ENCODE peak calls at places on chromosomes 5 and 9, in four cellular contexts. H is transverse colon, E is HL-60, M is Panc1. B is an unnamed sample.

GRCh38 chr5:35136386-35136785 is 88.6 kb upstream of the AGXT2 start:
- DNase-seq in H (no peak), E (no peak), M (no peak), B (no peak)

GRCh38 chr5:14296533-14297331 is 153.6 kb downstream of the TRIO start:
- DNase-seq in H (no peak), E (no peak), M (no peak), B (no peak)

GRCh38 chr5:142206801-142207200 is 98.2 kb downstream of the NDFIP1 start:
- DNase-seq in H (no peak), E (no peak), M (no peak), B (no peak)

GRCh38 chr9:129237195-129237611 is 59.1 kb upstream of the IER5L start:
- DNase-seq in H (no peak), E (no peak), M (no peak), B (no peak)

GRCh38 chr9:130526854-130527650 is 52.3 kb upstream of the FUBP3 start:
- DNase-seq in H (no peak), E (no peak), M (no peak), B (no peak)

GRCh38 chr5:82396871-82397514 is 118.8 kb upstream of the RPS23 start:
- DNase-seq in H (peak), E (no peak), M (peak), B (no peak)

GRCh38 chr9:96450613-96451544 is 910 bp downstream of the HABP4 start:
- DNase-seq in H (peak), E (no peak), M (no peak), B (no peak)

GRCh38 chr9:136882109-136882946 is 4.0 kb upstream of the TRAF2 start:
- DNase-seq in H (peak), E (peak), M (peak), B (no peak)

GRCh38 chr5:108321341-108321740 is 60.6 kb downstream of the FBXL17 start:
- DNase-seq in H (no peak), E (no peak), M (no peak), B (no peak)

GRCh38 chr9:109113239-109113638 is 6.5 kb downstream of the TMEM245 start:
- DNase-seq in H (no peak), E (no peak), M (no peak), B (no peak)

GRCh38 chr9:18390393-18390792 is 83.6 kb upstream of the ADAMTSL1 start:
- DNase-seq in H (no peak), E (no peak), M (no peak), B (no peak)

GRCh38 chr9:137319434-137319975 is 17.4 kb upstream of the NRARP start:
- DNase-seq in H (no peak), E (no peak), M (no peak), B (no peak)

GRCh38 chr9:31272456-31273295 is 1111.8 kb upstream of the ACO1 start:
- DNase-seq in H (peak), E (no peak), M (no peak), B (no peak)

GRCh38 chr5:124718376-124718775 is 28.1 kb downstream of the ZNF608 start:
- DNase-seq in H (no peak), E (no peak), M (no peak), B (no peak)

GRCh38 chr9:90003046-90003355 is 398.2 kb downstream of the GADD45G start:
- DNase-seq in H (no peak), E (no peak), M (no peak), B (no peak)

GRCh38 chr9:108859459-108860114 is 2.5 kb upstream of the ACTL7A start:
- DNase-seq in H (no peak), E (no peak), M (no peak), B (no peak)

GRCh38 chr5:143459433-143459832 is 55.9 kb upstream of the NR3C1 start:
- DNase-seq in H (no peak), E (no peak), M (no peak), B (no peak)

GRCh38 chr5:44546283-44546682 is 157.1 kb upstream of the FGF10 start:
- DNase-seq in H (no peak), E (no peak), M (no peak), B (no peak)

GRCh38 chr9:77793909-77794308 is 145.8 kb upstream of the GNA14 start:
- DNase-seq in H (no peak), E (no peak), M (peak), B (no peak)

GRCh38 chr9:101176384-101176783 is 147.9 kb downstream of the PLPPR1 start:
- DNase-seq in H (no peak), E (no peak), M (no peak), B (no peak)

GRCh38 chr9:110916361-110916760 is 121.9 kb downstream of the LPAR1 start:
- DNase-seq in H (no peak), E (no peak), M (no peak), B (peak)

GRCh38 chr5:158234323-158235158 is 375.6 kb upstream of the CLINT1 start:
- DNase-seq in H (no peak), E (peak), M (no peak), B (no peak)

GRCh38 chr5:123951204-123951977 is 439.4 kb downstream of the CSNK1G3 start:
- DNase-seq in H (no peak), E (no peak), M (peak), B (no peak)

GRCh38 chr9:17191095-17191494 is 56.3 kb downstream of the CNTLN start:
- DNase-seq in H (no peak), E (no peak), M (no peak), B (no peak)

GRCh38 chr5:53027913-53028312 is 38.8 kb downstream of the ITGA2 start:
- DNase-seq in H (no peak), E (no peak), M (no peak), B (no peak)

GRCh38 chr5:140408750-140409241 is 7.2 kb downstream of the ANKHD1 start:
- DNase-seq in H (no peak), E (no peak), M (no peak), B (no peak)

GRCh38 chr5:112640495-112640894 is 97.2 kb upstream of the APC start:
- DNase-seq in H (no peak), E (no peak), M (no peak), B (no peak)

GRCh38 chr9:89999534-90000370 is 394.9 kb downstream of the GADD45G start:
- DNase-seq in H (peak), E (no peak), M (no peak), B (no peak)

GRCh38 chr5:147530801-147531389 is 21.0 kb upstream of the DPYSL3 start:
- DNase-seq in H (no peak), E (no peak), M (no peak), B (no peak)

GRCh38 chr9:89405832-89406231 is 87.5 kb downstream of the SECISBP2 start:
- DNase-seq in H (peak), E (no peak), M (no peak), B (no peak)

GRCh38 chr5:77946381-77947050 is 170.4 kb upstream of the TBCA start:
- DNase-seq in H (no peak), E (no peak), M (no peak), B (no peak)

GRCh38 chr5:1778138-1779020 is 21.3 kb downstream of the MRPL36 start:
- DNase-seq in H (no peak), E (no peak), M (no peak), B (no peak)

GRCh38 chr9:92395617-92396016 is 8.8 kb downstream of the OGN start:
- DNase-seq in H (no peak), E (no peak), M (no peak), B (no peak)

GRCh38 chr5:485113-485942 is 38.9 kb downstream of the SLC9A3 start:
- DNase-seq in H (no peak), E (no peak), M (no peak), B (no peak)

GRCh38 chr5:73232266-73233041 is 59.5 kb downstream of the TMEM174 start:
- DNase-seq in H (no peak), E (no peak), M (no peak), B (peak)

GRCh38 chr5:60455589-60455988 is 244.4 kb downstream of the DEPDC1B start:
- DNase-seq in H (no peak), E (no peak), M (no peak), B (no peak)

GRCh38 chr9:34417734-34418133 is 40.6 kb downstream of the FAM219A start:
- DNase-seq in H (no peak), E (no peak), M (no peak), B (no peak)

GRCh38 chr5:158875272-158875679 is 224.4 kb downstream of the EBF1 start:
- DNase-seq in H (no peak), E (no peak), M (no peak), B (no peak)

GRCh38 chr5:142151436-142152382 is 43.1 kb downstream of the NDFIP1 start:
- DNase-seq in H (peak), E (no peak), M (peak), B (no peak)

DNA sequence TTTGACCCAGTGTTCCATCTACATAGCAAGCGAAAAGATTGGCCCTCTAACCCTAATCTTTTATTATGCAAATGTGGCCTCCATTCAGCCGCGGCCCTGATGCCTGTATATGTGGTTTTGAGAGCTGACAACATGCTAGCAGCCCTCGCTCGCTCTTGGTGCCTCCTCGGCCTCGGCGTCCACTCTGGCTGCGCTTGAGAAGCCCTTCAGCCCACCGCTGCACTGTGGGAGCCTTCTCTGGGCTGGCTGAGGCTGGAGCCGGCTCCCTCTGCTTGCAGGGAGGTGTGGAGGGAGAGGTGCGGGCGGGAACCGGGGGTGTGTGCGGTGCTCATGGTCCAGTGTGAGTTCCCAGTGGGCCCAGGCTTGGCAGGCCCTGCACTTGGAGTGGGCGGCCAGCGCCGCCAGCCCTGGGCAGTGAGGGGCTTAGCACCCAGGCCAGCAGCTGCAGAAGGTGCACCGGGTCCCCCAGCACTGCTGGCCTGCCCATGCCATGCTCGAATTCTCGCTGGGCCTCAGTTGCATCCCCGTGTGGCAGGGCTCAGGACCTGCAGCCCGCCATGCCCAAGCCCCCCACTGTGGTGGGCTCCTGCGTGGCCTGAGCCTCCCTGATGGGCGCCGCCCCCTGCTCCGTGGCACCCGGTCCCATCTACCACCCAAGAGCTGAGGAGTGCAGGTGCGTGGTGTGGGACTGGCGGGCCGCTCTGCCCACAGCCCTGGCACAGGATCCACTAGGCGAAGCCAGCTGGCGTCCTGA is 757.5 kb upstream of the CTNND2 start:
- DNase-seq in H (no peak), E (no peak), M (no peak), B (no peak)
- TF ChIP-seq POLR2AphosphoS5 in H (no peak), E (no peak), M (no peak), B (no peak)

GRCh38 chr5:54295658-54296276 is 14.6 kb downstream of the ARL15 start:
- DNase-seq in H (no peak), E (no peak), M (no peak), B (peak)
- H3K27ac ChIP-seq in H (peak), E (no peak), M (no peak), B (no peak)

GRCh38 chr5:150104550-150104870 is 18.2 kb upstream of the CSF1R start:
- DNase-seq in H (no peak), E (no peak), M (no peak), B (no peak)

GRCh38 chr5:150103678-150104549 is 17.6 kb upstream of the CSF1R start:
- DNase-seq in H (no peak), E (no peak), M (no peak), B (peak)

GRCh38 chr5:150106669-150107068 is 20.3 kb upstream of the CSF1R start:
- DNase-seq in H (no peak), E (no peak), M (no peak), B (peak)

GRCh38 chr5:150107909-150108447 is 21.6 kb upstream of the CSF1R start:
- DNase-seq in H (no peak), E (no peak), M (no peak), B (peak)

DNA sequence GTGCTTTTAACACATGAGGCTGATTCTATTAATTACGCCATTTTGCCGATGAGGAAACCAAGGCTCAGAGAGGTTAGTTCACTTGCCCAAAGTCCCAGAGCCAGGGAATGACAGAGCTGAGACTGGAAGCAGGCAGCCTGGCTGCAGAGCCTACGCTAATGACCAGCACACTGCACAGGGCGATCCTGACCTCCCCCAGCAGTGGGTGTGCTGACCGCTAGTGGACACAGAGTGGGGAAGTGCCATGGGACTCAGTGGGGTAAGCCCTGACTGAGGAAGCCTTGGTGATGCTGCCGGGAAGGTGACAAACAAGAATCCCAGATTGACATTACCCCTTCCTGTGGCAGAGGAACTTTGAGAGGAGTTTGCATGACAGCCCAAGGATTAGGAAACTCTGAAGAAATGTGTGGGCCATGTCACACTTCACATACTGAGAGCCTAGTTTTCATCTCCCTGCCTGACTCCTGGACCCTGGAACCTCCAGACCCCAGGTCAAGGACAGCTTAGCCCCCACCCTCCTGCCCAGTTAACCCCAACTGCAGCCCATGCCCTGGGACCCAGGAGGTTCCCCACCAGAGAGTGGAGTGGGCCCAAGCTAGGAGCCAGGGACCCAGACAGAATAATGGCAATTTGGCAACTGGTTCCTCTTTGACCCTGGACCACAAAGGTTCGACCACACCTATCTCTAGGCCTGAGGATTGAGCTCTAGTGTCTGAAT is 19.7 kb upstream of the CSF1R start:
- DNase-seq in H (no peak), E (no peak), M (no peak), B (peak)
- TF ChIP-seq POLR2AphosphoS5 in H (no peak), E (no peak), M (no peak), B (no peak)

DNA sequence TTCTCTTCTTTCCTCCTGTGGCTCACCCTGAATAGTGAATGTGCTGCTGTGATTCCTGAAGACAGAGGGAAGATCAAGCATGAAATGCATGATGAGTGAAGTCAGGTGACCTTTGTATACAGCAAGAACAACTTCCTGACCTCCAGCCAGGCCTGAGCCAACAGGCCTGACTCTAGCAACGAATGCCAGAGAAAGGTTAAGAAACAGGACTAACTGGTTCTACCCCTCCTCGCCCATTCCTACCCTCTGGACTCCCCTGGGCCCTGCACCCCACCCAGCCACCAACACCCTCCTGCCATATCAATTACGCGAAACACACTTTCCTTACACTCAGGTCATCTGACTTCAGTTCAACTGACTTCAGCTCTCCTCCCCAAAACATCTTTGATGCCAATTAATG is 4.9 kb downstream of the SUSD1 start:
- DNase-seq in H (peak), E (no peak), M (no peak), B (no peak)
- H3K27ac ChIP-seq in H (peak), E (no peak), M (no peak), B (no peak)

GRCh38 chr5:95761771-95762680 is 30.9 kb downstream of the RHOBTB3 start:
- DNase-seq in H (no peak), E (no peak), M (no peak), B (no peak)

GRCh38 chr5:95762681-95763041 is 31.5 kb downstream of the RHOBTB3 start:
- DNase-seq in H (no peak), E (no peak), M (no peak), B (no peak)

GRCh38 chr5:95759634-95760033 is 28.5 kb downstream of the RHOBTB3 start:
- DNase-seq in H (no peak), E (no peak), M (no peak), B (no peak)

GRCh38 chr5:95759005-95759404 is 27.9 kb downstream of the RHOBTB3 start:
- DNase-seq in H (no peak), E (no peak), M (no peak), B (no peak)

DNA sequence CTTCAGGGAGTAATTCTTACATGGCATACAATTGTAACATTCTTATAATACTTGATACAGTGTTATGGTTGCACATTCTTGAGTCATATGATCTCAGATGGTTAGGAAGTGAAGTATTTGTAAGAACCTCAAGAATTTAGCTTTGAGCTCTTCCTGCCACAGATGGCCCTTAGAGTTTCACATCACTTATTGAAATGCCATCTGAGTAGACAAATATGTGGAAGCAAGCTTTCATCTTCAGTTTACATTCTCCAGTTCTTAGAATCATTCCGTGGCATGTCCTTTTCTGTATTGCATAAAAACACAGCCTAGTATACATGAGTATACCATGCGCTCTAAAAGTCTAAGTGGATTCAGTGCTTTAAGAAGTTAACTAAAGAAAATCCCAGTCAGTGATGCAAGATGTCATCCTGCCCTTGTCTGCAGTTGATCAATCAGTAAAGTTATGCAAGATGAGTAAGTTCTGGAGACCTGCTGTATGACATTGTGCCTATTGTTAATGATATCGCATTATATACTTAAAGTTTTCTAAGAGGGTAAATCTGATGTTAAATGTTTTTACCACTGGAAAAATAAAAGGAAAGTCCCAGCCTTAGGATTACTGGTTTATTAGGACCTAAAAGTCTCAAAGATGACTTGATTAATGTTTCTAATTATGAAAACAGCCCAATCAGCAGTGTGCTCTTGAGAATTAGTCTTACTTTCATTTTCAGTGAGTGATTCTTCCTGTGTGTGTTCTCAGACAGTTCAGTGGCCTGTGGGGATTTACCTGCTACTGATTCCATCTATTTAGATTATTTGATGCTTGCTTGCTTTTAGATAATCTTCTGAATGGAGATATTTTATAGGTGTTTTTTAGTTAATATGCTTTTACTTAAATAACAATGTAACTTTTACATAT is 29.4 kb downstream of the RHOBTB3 start:
- DNase-seq in H (no peak), E (peak), M (no peak), B (no peak)
- TF ChIP-seq POLR2AphosphoS5 in H (peak), E (no peak), M (no peak), B (peak)

GRCh38 chr5:139263431-139263975 is 30.0 kb upstream of the MATR3 start:
- DNase-seq in H (no peak), E (no peak), M (no peak), B (no peak)

GRCh38 chr5:139256820-139257219 is 36.7 kb upstream of the MATR3 start:
- DNase-seq in H (no peak), E (no peak), M (no peak), B (no peak)

GRCh38 chr5:139267481-139267880 is 26.1 kb upstream of the MATR3 start:
- DNase-seq in H (no peak), E (no peak), M (no peak), B (no peak)

GRCh38 chr5:139262414-139263139 is 31.0 kb upstream of the MATR3 start:
- DNase-seq in H (peak), E (no peak), M (peak), B (peak)
- H3K27ac ChIP-seq in H (peak), E (no peak), M (peak), B (peak)

GRCh38 chr5:67182406-67182805 is 14.2 kb downstream of the CD180 start:
- DNase-seq in H (no peak), E (no peak), M (no peak), B (no peak)
- TF ChIP-seq POLR2AphosphoS5 in H (no peak), E (no peak), M (no peak), B (peak)